ENCODE peak calls at places on chromosomes 1 and 21, in six cellular contexts. W, L, Z, R, J and F are unnamed samples.

GRCh38 chr1:100955322-100955721 is 59.4 kb downstream of the SLC30A7 start:
- DNase-seq in W (peak; percentile 88), L (no peak), Z (no peak), R (no peak), J (peak; percentile 66), F (no peak)

GRCh38 chr21:39542736-39543135 is 70.0 kb upstream of the B3GALT5 start:
- DNase-seq in W (no peak), L (no peak), Z (no peak), R (no peak), J (no peak), F (no peak)

GRCh38 chr1:78333426-78334012 is 157.3 kb upstream of the PTGFR start:
- DNase-seq in W (peak; percentile 28), L (no peak), Z (no peak), R (peak; percentile 15), J (peak; percentile 18), F (peak; percentile 44)

GRCh38 chr1:241531195-241532172 is 694 bp upstream of the KMO start:
- DNase-seq in W (peak; percentile 65), L (no peak), Z (no peak), R (no peak), J (peak; percentile 33), F (no peak)

GRCh38 chr21:34544032-34544496 is 32.1 kb upstream of the KCNE1 start:
- DNase-seq in W (peak; percentile 61), L (peak; percentile 82), Z (peak; percentile 78), R (peak; percentile 82), J (no peak), F (peak; percentile 91)

GRCh38 chr21:43334214-43334958 is 92.5 kb downstream of the SIK1 start:
- DNase-seq in W (no peak), L (no peak), Z (no peak), R (no peak), J (no peak), F (no peak)

GRCh38 chr1:3922201-3922725 is 22.2 kb upstream of the C1orf174 start:
- DNase-seq in W (no peak), L (no peak), Z (no peak), R (peak; percentile 4), J (no peak), F (no peak)

GRCh38 chr1:68221971-68222355 is 10.4 kb downstream of the WLS start:
- DNase-seq in W (peak; percentile 81), L (no peak), Z (no peak), R (no peak), J (no peak), F (no peak)

GRCh38 chr1:212179394-212180076 is 105.7 kb upstream of the PPP2R5A start:
- DNase-seq in W (peak; percentile 92), L (no peak), Z (no peak), R (no peak), J (peak; percentile 77), F (no peak)

GRCh38 chr1:201859424-201859823 is 29.3 kb upstream of the SHISA4 start:
- DNase-seq in W (no peak), L (no peak), Z (no peak), R (no peak), J (no peak), F (no peak)

GRCh38 chr1:80633947-80634710 is 1166.6 kb upstream of the ADGRL2 start:
- DNase-seq in W (no peak), L (no peak), Z (no peak), R (no peak), J (no peak), F (no peak)

GRCh38 chr1:231965615-231966014 is 339.0 kb downstream of the DISC1 start:
- DNase-seq in W (no peak), L (no peak), Z (no peak), R (no peak), J (no peak), F (no peak)

GRCh38 chr1:197775282-197776262 is at the start of gene DENND1B:
- DNase-seq in W (peak; percentile 81), L (peak; percentile 90), Z (peak; percentile 60), R (peak; percentile 98), J (no peak), F (peak; percentile 83)

GRCh38 chr1:226779536-226779935 is 40.5 kb upstream of the ITPKB start:
- DNase-seq in W (no peak), L (no peak), Z (no peak), R (no peak), J (no peak), F (no peak)

GRCh38 chr1:30304080-30304479 is 419.3 kb downstream of the MATN1 start:
- DNase-seq in W (no peak), L (no peak), Z (no peak), R (no peak), J (no peak), F (no peak)

GRCh38 chr1:119702384-119702783 is 9.3 kb upstream of the PHGDH start:
- DNase-seq in W (peak; percentile 46), L (no peak), Z (no peak), R (no peak), J (no peak), F (no peak)

GRCh38 chr1:54774820-54775498 is 10.6 kb upstream of the PARS2 start:
- DNase-seq in W (peak; percentile 16), L (no peak), Z (no peak), R (peak; percentile 92), J (no peak), F (no peak)

GRCh38 chr1:98749152-98749756 is 87.7 kb downstream of the SNX7 start:
- DNase-seq in W (peak; percentile 6), L (no peak), Z (no peak), R (no peak), J (no peak), F (no peak)

GRCh38 chr1:145799806-145800205 is 24.1 kb downstream of the RNF115 start:
- DNase-seq in W (peak; percentile 53), L (no peak), Z (no peak), R (no peak), J (no peak), F (no peak)

GRCh38 chr1:15962671-15963362 is 13.1 kb downstream of the ZBTB17 start:
- DNase-seq in W (peak; percentile 43), L (no peak), Z (no peak), R (no peak), J (no peak), F (no peak)

DNA sequence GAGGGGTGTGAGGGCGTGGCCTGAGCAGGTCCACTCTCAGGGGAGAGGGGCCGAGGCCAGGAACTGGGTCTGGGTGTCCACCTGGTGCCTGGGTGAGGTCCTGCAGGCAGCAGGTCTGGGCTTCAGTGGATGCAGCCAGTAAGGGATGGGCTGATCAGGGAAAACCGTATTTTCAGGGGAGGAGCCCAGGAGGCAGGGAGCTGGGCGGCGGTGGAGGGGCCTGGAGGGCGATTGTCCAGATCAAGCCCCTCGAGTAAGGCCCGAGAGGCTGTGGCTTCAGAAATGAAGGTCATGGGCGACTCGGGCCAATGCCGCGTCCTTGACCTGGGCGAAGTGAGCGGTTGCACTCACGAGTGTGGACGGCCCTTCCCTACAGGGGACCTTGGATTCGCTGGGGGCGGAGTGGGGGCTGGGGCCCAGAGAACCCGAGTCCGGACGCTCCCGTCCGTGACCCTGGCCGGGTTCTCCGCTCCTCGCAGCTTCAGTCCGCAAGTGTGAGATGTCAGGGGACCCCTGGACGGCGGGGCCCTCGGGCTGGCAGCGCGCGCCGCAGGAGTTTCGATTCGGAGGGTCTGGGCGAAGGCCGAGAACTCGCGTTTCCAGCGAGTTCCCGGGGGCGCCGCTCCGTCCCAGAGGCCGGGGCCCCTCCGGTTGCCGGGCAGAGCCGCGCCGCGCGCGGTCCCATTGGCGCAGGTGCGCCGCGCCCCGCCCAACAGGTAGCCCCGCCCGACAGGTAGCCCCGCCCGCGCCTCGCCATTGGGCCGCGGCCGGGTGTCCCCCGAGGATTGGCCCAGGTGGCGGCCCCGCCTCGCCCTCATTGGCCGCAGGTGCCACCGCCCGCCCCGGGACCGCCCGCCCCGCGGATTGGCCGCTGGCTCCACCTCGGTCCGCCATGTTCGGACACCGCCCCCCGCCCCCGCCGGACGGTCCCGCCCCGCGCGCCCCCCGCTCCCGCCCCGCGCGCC is at the start of gene PRKCZ:
- DNase-seq in W (no peak), L (peak; percentile 97), Z (peak; percentile 71), R (peak; percentile 95), J (no peak), F (peak; percentile 96)
- TF ChIP-seq CTCF in W (peak; percentile 10), L (peak; percentile 62), Z (peak; percentile 12), R (peak; percentile 82), J (peak; percentile 12), F (no peak)

GRCh38 chr1:1243807-1244191 is 2.7 kb downstream of the C1QTNF12 start:
- DNase-seq in W (no peak), L (no peak), Z (no peak), R (no peak), J (no peak), F (no peak)
- H3K4me3 ChIP-seq in W (no peak overlapping the region), L (no peak overlapping the region), Z (peak overlapping the region; percentile 35), R (no peak overlapping the region), J (no peak overlapping the region), F (no peak overlapping the region)

DNA sequence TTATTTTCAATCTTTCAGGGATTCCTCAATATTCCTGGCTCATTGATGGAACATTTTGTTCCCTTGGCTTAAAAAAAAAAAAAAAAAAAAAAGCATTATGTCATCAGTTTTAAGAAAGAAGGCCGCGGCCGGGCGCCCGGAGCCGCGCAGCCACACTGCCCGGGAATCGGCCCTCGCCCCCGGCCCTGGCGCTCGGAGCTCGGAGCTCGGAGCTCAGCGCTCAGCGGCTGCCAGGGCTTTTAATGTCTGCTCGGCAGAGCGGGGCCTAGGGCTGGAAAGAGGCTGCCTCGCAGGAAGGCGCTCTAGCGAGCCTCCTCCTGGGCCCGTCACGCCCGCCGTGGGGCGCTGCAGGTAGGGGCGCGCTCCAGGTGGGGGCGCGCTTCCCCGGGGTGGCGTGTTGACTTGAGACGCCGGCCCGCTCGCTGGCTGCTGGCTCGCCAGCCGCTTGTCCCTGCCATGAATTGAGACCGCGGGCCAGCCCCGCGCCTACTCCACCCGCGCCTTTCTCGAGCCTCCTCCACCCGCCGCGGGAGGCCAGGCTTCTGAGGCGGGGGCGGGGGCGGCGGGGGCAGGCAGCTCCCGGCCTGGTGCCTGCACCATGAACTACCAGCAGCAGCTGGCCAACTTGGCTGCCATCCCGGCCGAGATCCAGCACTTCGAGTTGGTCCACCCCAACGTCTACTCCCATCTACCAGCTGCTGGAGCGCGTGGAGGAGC is 5.4 kb upstream of the TDRD5 start:
- DNase-seq in W (peak; percentile 22), L (peak; percentile 90), Z (peak; percentile 8), R (no peak), J (no peak), F (peak; percentile 90)
- TF ChIP-seq CTCF in W (peak; percentile 18), L (peak; percentile 75), Z (peak; percentile 36), R (no peak), J (peak; percentile 34), F (peak; percentile 69)

GRCh38 chr1:66562561-66562960 is 28.6 kb downstream of the SGIP1 start:
- DNase-seq in W (no peak), L (no peak), Z (no peak), R (no peak), J (no peak), F (no peak)
- H3K4me3 ChIP-seq in W (no peak overlapping the region), L (no peak overlapping the region), Z (no peak overlapping the region), R (no peak overlapping the region), J (peak overlapping the region; percentile 25), F (no peak overlapping the region)